ENCODE peak calls at places on chromosomes 5 and 9, in nine cellular contexts. G is stimulated activated CD4-positive, alpha-beta T cell treated with anti-CD3 and anti-CD28 coated beads, Interleukin-2, amount 100 ng/mL, for 48 hours; C is NCI-H748 treated with DMSO at 0.1 percent for 48 hours; D is aorta; U is cardiac fibroblast; A is RWPE1; X is SW480; O is dermis microvascular lymphatic vessel endothelial cell; F is activated T-helper 1 cell treated with anti-CD3 and anti-CD28 coated beads, Interleukin-2, amount 50 U/mL, for 16 hours. W is an unnamed sample.

GRCh38 chr9:5596173-5596572 is 32.7 kb upstream of the RIC1 start:
- DNase-seq in G (no peak), C (no peak), D (no peak), U (no peak), A (no peak), X (no peak), O (no peak), F (no peak), W (no peak)

GRCh38 chr5:1727571-1727970 is 72.1 kb downstream of the MRPL36 start:
- DNase-seq in G (no peak), C (no peak), D (peak), U (no peak), A (no peak), X (no peak), O (no peak), F (no peak), W (no peak)

GRCh38 chr5:170252710-170253350 is 20.0 kb downstream of the C5orf58 start:
- DNase-seq in G (no peak), C (no peak), D (no peak), U (no peak), A (no peak), X (no peak), O (no peak), F (no peak), W (no peak)

GRCh38 chr5:95962785-95963184 is 1.1 kb upstream of the ELL2 start:
- DNase-seq in G (no peak), C (no peak), D (no peak), U (no peak), A (peak), X (peak), O (peak), F (no peak), W (no peak)

GRCh38 chr5:143340891-143341685 is 62.4 kb downstream of the NR3C1 start:
- DNase-seq in G (no peak), C (no peak), D (no peak), U (peak), A (no peak), X (no peak), O (no peak), F (no peak), W (no peak)

GRCh38 chr9:31612336-31613030 is 772.0 kb upstream of the ACO1 start:
- DNase-seq in G (no peak), C (no peak), D (no peak), U (peak), A (no peak), X (no peak), O (no peak), F (no peak), W (no peak)

GRCh38 chr9:91101598-91102168 is 260.0 kb downstream of the AUH start:
- DNase-seq in G (peak), C (no peak), D (no peak), U (no peak), A (no peak), X (peak), O (no peak), F (peak), W (no peak)

GRCh38 chr5:5885782-5886181 is 463.3 kb downstream of the ICE1 start:
- DNase-seq in G (no peak), C (no peak), D (no peak), U (no peak), A (no peak), X (no peak), O (no peak), F (no peak), W (no peak)

GRCh38 chr5:113293613-113294340 is 141.0 kb downstream of the TSSK1B start:
- DNase-seq in G (no peak), C (peak), D (no peak), U (peak), A (peak), X (no peak), O (no peak), F (no peak), W (no peak)

GRCh38 chr9:136773386-136774044 is 9.2 kb upstream of the LCN15 start:
- DNase-seq in G (no peak), C (no peak), D (peak), U (peak), A (peak), X (peak), O (no peak), F (no peak), W (peak)

W was measured in germinal center.